ENCODE peak calls at places on chromosomes 3 and 15, in four cellular contexts. One of them, this sample, is unnamed.

GRCh38 chr3:70078778-70079177 is 79.2 kb downstream of the SAMMSON start:
- DNase-seq in A549: no peak
- DNase-seq in K562: no peak
- DNase-seq in IMR-90: no peak
- DNase-seq in this sample: no peak

GRCh38 chr3:58173670-58174472 is 36.9 kb downstream of the DNASE1L3 start:
- DNase-seq in A549: peak
- DNase-seq in IMR-90: no peak
- DNase-seq in K562: peak
- DNase-seq in this sample: peak

GRCh38 chr3:11915621-11916417 is 69.1 kb upstream of the TAMM41 start:
- DNase-seq in A549: no peak
- DNase-seq in IMR-90: no peak
- DNase-seq in K562: no peak
- DNase-seq in this sample: no peak

GRCh38 chr15:78673476-78673875 is 32.5 kb upstream of the CHRNB4 start:
- DNase-seq in K562: no peak
- DNase-seq in A549: no peak
- DNase-seq in IMR-90: no peak
- DNase-seq in this sample: no peak

GRCh38 chr3:120496278-120496975 is 45.6 kb upstream of the FSTL1 start:
- DNase-seq in IMR-90: peak
- DNase-seq in A549: peak
- DNase-seq in K562: no peak
- DNase-seq in this sample: no peak

GRCh38 chr3:4600526-4600925 is 107.4 kb downstream of the ITPR1 start:
- DNase-seq in A549: no peak
- DNase-seq in K562: no peak
- DNase-seq in IMR-90: no peak
- DNase-seq in this sample: no peak

GRCh38 chr3:155131104-155131503 is 51.0 kb downstream of the MME start:
- DNase-seq in IMR-90: peak
- DNase-seq in A549: no peak
- DNase-seq in K562: peak
- DNase-seq in this sample: no peak

GRCh38 chr15:52783929-52784798 is 6.0 kb downstream of the ONECUT1 start:
- DNase-seq in K562: peak
- DNase-seq in IMR-90: no peak
- DNase-seq in A549: peak
- DNase-seq in this sample: no peak

GRCh38 chr15:80494311-80494710 is 90.1 kb downstream of the ARNT2 start:
- DNase-seq in IMR-90: peak
- DNase-seq in K562: no peak
- DNase-seq in A549: peak
- DNase-seq in this sample: peak

GRCh38 chr15:33292718-33293307 is 18.0 kb upstream of the RYR3 start:
- DNase-seq in A549: peak
- DNase-seq in IMR-90: peak
- DNase-seq in K562: peak
- DNase-seq in this sample: peak

GRCh38 chr15:47673343-47673761 is 44.0 kb upstream of the SEMA6D start:
- DNase-seq in A549: no peak
- DNase-seq in IMR-90: no peak
- DNase-seq in K562: no peak
- DNase-seq in this sample: no peak

GRCh38 chr3:158768361-158768787 is 33.5 kb upstream of the MFSD1 start:
- DNase-seq in A549: peak
- DNase-seq in K562: peak
- DNase-seq in IMR-90: peak
- DNase-seq in this sample: peak

GRCh38 chr3:23170306-23170705 is 32.8 kb upstream of the UBE2E2 start:
- DNase-seq in A549: peak
- DNase-seq in K562: no peak
- DNase-seq in IMR-90: peak
- DNase-seq in this sample: no peak

GRCh38 chr3:52172262-52172757 is 18.1 kb upstream of the POC1A start:
- DNase-seq in IMR-90: no peak
- DNase-seq in K562: no peak
- DNase-seq in A549: no peak
- DNase-seq in this sample: no peak

GRCh38 chr15:44084728-44085127 is 110.3 kb downstream of the FRMD5 start:
- DNase-seq in IMR-90: no peak
- DNase-seq in K562: no peak
- DNase-seq in A549: no peak
- DNase-seq in this sample: no peak

GRCh38 chr15:23372284-23372683 is 17.7 kb downstream of the GOLGA8S start:
- DNase-seq in IMR-90: no peak
- DNase-seq in A549: no peak
- DNase-seq in K562: peak
- DNase-seq in this sample: no peak

GRCh38 chr3:39038165-39038564 is 13.6 kb downstream of the SCN11A start:
- DNase-seq in IMR-90: peak
- DNase-seq in A549: no peak
- DNase-seq in K562: no peak
- DNase-seq in this sample: no peak

GRCh38 chr3:194212869-194213320 is 76.9 kb downstream of the HES1 start:
- DNase-seq in IMR-90: no peak
- DNase-seq in A549: no peak
- DNase-seq in K562: peak
- DNase-seq in this sample: no peak

GRCh38 chr15:52183562-52184173 is 7.5 kb downstream of the GNB5 start:
- DNase-seq in K562: peak
- DNase-seq in IMR-90: peak
- DNase-seq in A549: peak
- DNase-seq in this sample: no peak

GRCh38 chr15:80585544-80586018 is 109.5 kb upstream of the ABHD17C start:
- DNase-seq in K562: no peak
- DNase-seq in IMR-90: no peak
- DNase-seq in A549: no peak
- DNase-seq in this sample: no peak

DNA sequence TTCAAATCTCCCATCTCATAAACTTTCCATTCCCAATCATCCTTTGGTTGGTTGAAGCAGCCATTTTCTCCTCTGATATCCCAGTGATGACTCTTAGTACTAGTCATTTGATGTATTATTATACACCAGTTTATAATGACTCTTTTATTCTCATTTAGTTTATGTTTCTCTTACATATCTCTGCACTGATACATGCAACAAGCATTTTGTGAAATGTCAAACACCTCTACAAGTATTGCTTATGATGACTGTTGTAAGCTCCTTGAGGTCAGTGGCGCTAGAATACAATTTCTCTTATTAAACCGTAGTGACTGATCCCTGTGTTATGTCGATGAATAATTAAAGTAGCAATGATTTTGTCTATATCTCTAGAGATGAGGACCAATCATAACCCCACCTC is 398.5 kb upstream of the TBL1XR1 start:
- DNase-seq in IMR-90: peak
- DNase-seq in A549: no peak
- DNase-seq in K562: no peak
- DNase-seq in this sample: no peak
- TF ChIP-seq MAZ in IMR-90: no peak
- TF ChIP-seq MAZ in A549: no peak
- TF ChIP-seq MAZ in K562: no peak
- TF ChIP-seq MAZ in this sample: no peak

GRCh38 chr3:195248281-195248680 is 22.7 kb downstream of the XXYLT1 start:
- DNase-seq in IMR-90: no peak
- DNase-seq in K562: no peak
- DNase-seq in A549: no peak
- DNase-seq in this sample: no peak

GRCh38 chr3:195250473-195251251 is 20.3 kb downstream of the XXYLT1 start:
- DNase-seq in IMR-90: no peak
- DNase-seq in A549: no peak
- DNase-seq in K562: no peak
- DNase-seq in this sample: no peak

GRCh38 chr3:195251336-195252065 is 19.5 kb downstream of the XXYLT1 start:
- DNase-seq in IMR-90: no peak
- DNase-seq in K562: no peak
- DNase-seq in A549: no peak
- DNase-seq in this sample: no peak

GRCh38 chr3:195249057-195249770 is 21.7 kb downstream of the XXYLT1 start:
- DNase-seq in A549: no peak
- DNase-seq in K562: no peak
- DNase-seq in IMR-90: no peak
- DNase-seq in this sample: no peak

GRCh38 chr3:195249858-195250464 is 21.0 kb downstream of the XXYLT1 start:
- DNase-seq in K562: no peak
- DNase-seq in A549: no peak
- DNase-seq in IMR-90: no peak
- DNase-seq in this sample: no peak
- TF ChIP-seq MAZ in K562: no peak
- TF ChIP-seq MAZ in A549: no peak
- TF ChIP-seq MAZ in IMR-90: no peak
- TF ChIP-seq MAZ in this sample: no peak

GRCh38 chr3:29410660-29411405 is 130.0 kb downstream of the RBMS3 start:
- DNase-seq in A549: no peak
- DNase-seq in IMR-90: no peak
- DNase-seq in K562: no peak
- DNase-seq in this sample: no peak
- TF ChIP-seq MAZ in A549: no peak
- TF ChIP-seq MAZ in IMR-90: no peak
- TF ChIP-seq MAZ in K562: no peak
- TF ChIP-seq MAZ in this sample: no peak

DNA sequence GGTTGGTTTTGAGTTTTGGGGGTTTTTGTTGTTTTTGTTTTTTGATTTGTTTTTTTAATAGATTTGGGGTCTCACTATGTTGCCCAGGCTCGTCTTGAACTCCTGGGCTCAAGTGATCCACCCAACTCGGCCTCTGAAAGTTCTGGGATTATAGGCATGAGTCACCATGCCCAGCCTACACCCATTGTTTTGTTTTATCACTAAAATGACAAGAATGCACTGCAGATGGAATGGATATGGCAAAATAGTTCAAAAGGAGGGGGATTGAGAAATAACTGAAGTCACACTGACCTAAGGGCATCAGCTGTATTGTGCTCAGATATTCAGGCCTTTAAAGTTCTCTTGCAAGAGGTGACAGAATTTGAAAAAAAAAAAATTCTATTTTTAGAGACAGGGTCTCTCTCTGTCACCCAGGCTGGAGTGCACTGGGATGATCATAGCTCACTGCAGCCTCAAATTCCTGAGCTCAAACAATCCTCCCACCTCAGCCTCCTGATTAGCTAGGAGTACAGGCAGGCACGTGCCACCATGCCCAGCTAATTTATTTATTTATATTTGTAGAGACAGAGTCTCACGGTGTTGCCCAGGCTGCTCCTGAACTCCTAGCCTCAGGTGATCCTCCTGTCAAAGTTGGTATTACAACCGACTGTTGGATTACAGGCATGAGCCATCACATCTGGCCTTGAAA is 4.4 kb upstream of the RASA2 start:
- DNase-seq in A549: peak
- DNase-seq in K562: no peak
- DNase-seq in IMR-90: peak
- DNase-seq in this sample: peak
- TF ChIP-seq MAZ in A549: no peak
- TF ChIP-seq MAZ in K562: no peak
- TF ChIP-seq MAZ in IMR-90: no peak
- TF ChIP-seq MAZ in this sample: no peak

DNA sequence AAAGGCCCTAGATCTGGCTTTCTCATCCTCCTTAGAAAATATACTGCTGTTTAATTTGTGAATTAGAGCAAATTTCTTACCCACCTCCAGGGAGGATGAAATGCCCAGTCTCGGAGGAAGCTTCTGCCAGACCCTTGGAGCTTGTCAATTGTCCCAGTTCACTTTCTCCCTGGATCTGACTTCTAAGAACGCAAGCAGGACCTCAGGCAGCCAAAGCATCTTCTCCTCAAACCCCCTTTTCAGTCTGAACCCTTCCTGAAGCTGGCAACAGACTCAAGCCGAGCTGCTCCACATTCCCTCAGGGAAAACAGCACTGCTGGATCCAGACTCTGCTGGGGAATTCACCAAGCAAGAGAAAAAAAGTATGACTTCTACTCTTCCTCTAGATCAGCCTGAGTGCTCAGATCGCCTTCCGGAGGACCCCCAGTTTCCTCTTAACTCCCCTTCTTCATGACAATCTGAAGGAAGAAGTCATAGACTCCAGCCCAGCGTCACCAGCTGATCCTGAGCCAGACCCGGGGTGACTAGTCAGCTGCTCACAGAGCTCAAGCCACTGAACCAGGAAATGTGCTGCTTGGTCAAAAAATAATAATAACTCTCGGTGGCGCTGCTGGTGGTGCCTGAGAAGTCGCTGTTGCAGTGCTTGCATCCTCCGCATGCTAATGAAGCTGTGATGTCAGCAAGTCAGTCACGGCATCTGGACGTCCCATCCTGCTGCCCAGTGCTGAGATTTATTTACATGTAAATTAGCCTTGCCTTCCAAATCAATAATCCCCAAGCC is at the start of gene PRICKLE2:
- DNase-seq in A549: peak
- DNase-seq in K562: no peak
- DNase-seq in IMR-90: peak
- DNase-seq in this sample: no peak
- TF ChIP-seq MAZ in A549: no peak
- TF ChIP-seq MAZ in K562: no peak
- TF ChIP-seq MAZ in IMR-90: no peak
- TF ChIP-seq MAZ in this sample: no peak

DNA sequence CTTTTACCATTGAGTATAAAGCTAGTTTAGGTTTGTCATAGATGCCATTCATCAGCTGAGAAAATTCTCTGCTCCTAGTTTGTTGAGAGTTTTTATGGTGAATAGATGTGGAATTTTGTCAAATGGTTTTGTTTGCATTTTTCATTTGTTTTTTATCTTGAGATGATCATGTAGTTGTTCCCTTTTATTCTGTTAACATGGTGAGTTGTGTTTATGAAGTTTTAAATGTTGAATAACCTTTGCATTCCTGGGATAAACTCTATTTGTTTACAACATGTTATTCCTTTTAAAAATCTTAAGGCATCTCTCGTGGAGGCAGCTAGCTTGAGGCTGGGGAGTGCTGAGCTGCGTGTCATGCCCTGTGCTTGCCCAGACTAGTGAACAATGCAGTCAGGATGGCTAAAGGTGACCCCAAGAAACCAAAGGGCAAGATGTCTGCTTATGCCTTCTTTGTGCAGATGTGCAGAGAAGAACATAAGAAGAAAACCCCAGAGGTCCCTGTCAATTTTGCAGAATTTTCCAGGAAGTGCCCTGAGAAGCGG is 48.5 kb downstream of the ANAPC13 start:
- DNase-seq in A549: no peak
- DNase-seq in IMR-90: no peak
- DNase-seq in K562: no peak
- DNase-seq in this sample: no peak
- TF ChIP-seq MAZ in A549: no peak
- TF ChIP-seq MAZ in IMR-90: no peak
- TF ChIP-seq MAZ in K562: no peak
- TF ChIP-seq MAZ in this sample: no peak

This sample was measured in HepG2.